ENCODE peak calls at places on chromosomes 12 and 14, in eight cellular contexts. S, B, M, G, T, J, C and D are unnamed samples.

GRCh38 chr14:60981626-60982455 is 796 bp downstream of the SLC38A6 start:
- DNase-seq in S (peak), B (no peak), M (peak), G (no peak), T (no peak), J (peak), C (no peak), D (no peak)

GRCh38 chr12:108148521-108149074 is 19.5 kb downstream of the WSCD2 start:
- DNase-seq in S (no peak), B (no peak), M (no peak), G (no peak), T (no peak), J (no peak), C (no peak), D (no peak)

GRCh38 chr14:99522457-99522891 is 41.3 kb downstream of the CCNK start:
- DNase-seq in S (no peak), B (no peak), M (no peak), G (peak), T (no peak), J (peak), C (no peak), D (no peak)

GRCh38 chr12:116361404-116362223 is 84.1 kb upstream of the MED13L start:
- DNase-seq in S (no peak), B (no peak), M (peak), G (no peak), T (no peak), J (no peak), C (no peak), D (no peak)

GRCh38 chr14:67077914-67078313 is 111.3 kb upstream of the GARIN2 start:
- DNase-seq in S (no peak), B (no peak), M (no peak), G (no peak), T (no peak), J (no peak), C (no peak), D (no peak)

GRCh38 chr12:104701756-104702155 is 245.0 kb downstream of the CHST11 start:
- DNase-seq in S (no peak), B (no peak), M (no peak), G (no peak), T (no peak), J (no peak), C (no peak), D (no peak)

GRCh38 chr12:27817761-27818160 is 37.7 kb upstream of the MANSC4 start:
- DNase-seq in S (no peak), B (no peak), M (no peak), G (no peak), T (no peak), J (no peak), C (no peak), D (no peak)

GRCh38 chr14:28759056-28759657 is 7.4 kb upstream of the FOXG1 start:
- DNase-seq in S (no peak), B (no peak), M (no peak), G (no peak), T (no peak), J (no peak), C (no peak), D (no peak)

GRCh38 chr14:78902010-78902623 is 731.9 kb downstream of the NRXN3 start:
- DNase-seq in S (peak), B (no peak), M (no peak), G (peak), T (peak), J (peak), C (no peak), D (no peak)

GRCh38 chr12:45978108-45978507 is 12.3 kb downstream of the SCAF11 start:
- DNase-seq in S (no peak), B (no peak), M (no peak), G (no peak), T (no peak), J (no peak), C (no peak), D (no peak)

GRCh38 chr12:27828196-27828595 is 48.2 kb upstream of the MANSC4 start:
- DNase-seq in S (no peak), B (no peak), M (no peak), G (no peak), T (no peak), J (no peak), C (no peak), D (no peak)

GRCh38 chr12:93571360-93571853 is 1.1 kb upstream of the SOCS2 start:
- DNase-seq in S (peak), B (peak), M (peak), G (peak), T (no peak), J (peak), C (peak), D (peak)

GRCh38 chr12:79920421-79921238 is 14.3 kb downstream of the PPP1R12A start:
- DNase-seq in S (no peak), B (no peak), M (no peak), G (no peak), T (no peak), J (peak), C (no peak), D (no peak)

GRCh38 chr14:104229621-104230041 is 91.2 kb downstream of the KIF26A start:
- DNase-seq in S (no peak), B (no peak), M (no peak), G (peak), T (no peak), J (no peak), C (no peak), D (no peak)

GRCh38 chr12:18283776-18284175 is 22.5 kb downstream of the PIK3C2G start:
- DNase-seq in S (no peak), B (no peak), M (no peak), G (no peak), T (no peak), J (no peak), C (no peak), D (no peak)

GRCh38 chr14:79483472-79483871 is 727.8 kb downstream of the DIO2 start:
- DNase-seq in S (no peak), B (no peak), M (no peak), G (no peak), T (no peak), J (no peak), C (no peak), D (no peak)

GRCh38 chr14:75614179-75614578 is 35.8 kb downstream of the FLVCR2 start:
- DNase-seq in S (no peak), B (no peak), M (no peak), G (no peak), T (no peak), J (peak), C (no peak), D (no peak)

GRCh38 chr14:35687335-35687939 is 121.7 kb downstream of the RALGAPA1 start:
- DNase-seq in S (peak), B (peak), M (peak), G (peak), T (peak), J (peak), C (peak), D (no peak)

GRCh38 chr14:26194816-26195215 is 403.0 kb downstream of the NOVA1 start:
- DNase-seq in S (no peak), B (no peak), M (no peak), G (no peak), T (no peak), J (no peak), C (no peak), D (no peak)

GRCh38 chr12:58176296-58176869 is 235.0 kb downstream of the ATP23 start:
- DNase-seq in S (peak), B (peak), M (peak), G (peak), T (no peak), J (peak), C (no peak), D (no peak)

GRCh38 chr14:75543786-75544185 is 21.5 kb downstream of the BATF start:
- DNase-seq in S (no peak), B (no peak), M (no peak), G (no peak), T (no peak), J (no peak), C (no peak), D (no peak)

GRCh38 chr12:79298511-79298910 is 392.3 kb downstream of the PAWR start:
- DNase-seq in S (no peak), B (no peak), M (no peak), G (no peak), T (no peak), J (no peak), C (no peak), D (no peak)

GRCh38 chr12:52542785-52543318 is 10.1 kb downstream of the KRT71 start:
- DNase-seq in S (no peak), B (no peak), M (no peak), G (no peak), T (no peak), J (no peak), C (no peak), D (no peak)